ENCODE peak calls at places on chromosomes 2 and 18, in eight cellular contexts. F is fibroblast of pulmonary artery, A is choroid plexus epithelial cell, T is AG10803, I is fibroblast of the aortic adventitia, L is endodermal cell, U is A549, M is HepG2. R is an unnamed sample.

GRCh38 chr18:58630071-58630470 is 1.2 kb upstream of the ALPK2 start:
- DNase-seq in F (no peak), A (no peak), T (no peak), I (no peak), L (no peak), U (no peak), M (no peak), R (no peak)

GRCh38 chr2:220962556-220962955 is 609.5 kb downstream of the EPHA4 start:
- DNase-seq in F (peak; percentile 6), A (peak; percentile 37), T (no peak), I (peak; percentile 4), L (no peak), U (no peak), M (no peak), R (no peak)

GRCh38 chr2:96205238-96205637 is 3.4 kb downstream of the STARD7 start:
- DNase-seq in F (peak; percentile 26), A (no peak), T (peak; percentile 89), I (peak; percentile 37), L (no peak), U (no peak), M (no peak), R (no peak)

GRCh38 chr2:8670580-8670979 is 11.3 kb upstream of the ID2 start:
- DNase-seq in F (no peak), A (no peak), T (no peak), I (no peak), L (no peak), U (no peak), M (no peak), R (no peak)

GRCh38 chr18:43751203-43751602 is 473.9 kb upstream of the SYT4 start:
- DNase-seq in F (peak; percentile 13), A (peak; percentile 66), T (no peak), I (no peak), L (no peak), U (no peak), M (no peak), R (no peak)

GRCh38 chr18:58215005-58215404 is 171.0 kb downstream of the NEDD4L start:
- DNase-seq in F (no peak), A (no peak), T (no peak), I (no peak), L (no peak), U (no peak), M (no peak), R (no peak)

GRCh38 chr2:167944825-167945659 is 302.4 kb downstream of the STK39 start:
- DNase-seq in F (peak; percentile 39), A (peak; percentile 25), T (no peak), I (peak; percentile 32), L (no peak), U (no peak), M (no peak), R (no peak)

GRCh38 chr2:179020156-179020750 is 29.7 kb downstream of the CCDC141 start:
- DNase-seq in F (peak; percentile 17), A (peak; percentile 31), T (no peak), I (peak; percentile 17), L (peak; percentile 90), U (no peak), M (peak; percentile 44), R (no peak)

GRCh38 chr2:70895249-70895648 is 40.5 kb upstream of the ATP6V1B1 start:
- DNase-seq in F (no peak), A (no peak), T (no peak), I (no peak), L (no peak), U (no peak), M (no peak), R (no peak)

GRCh38 chr2:8543412-8544167 is 138.3 kb upstream of the ID2 start:
- DNase-seq in F (peak; percentile 76), A (peak; percentile 74), T (peak; percentile 86), I (peak; percentile 69), L (peak; percentile 38), U (no peak), M (no peak), R (peak; percentile 70)

GRCh38 chr18:7116832-7117389 is 686 bp downstream of the LAMA1 start:
- DNase-seq in F (no peak), A (peak; percentile 17), T (no peak), I (no peak), L (peak; percentile 85), U (no peak), M (no peak), R (no peak)

GRCh38 chr2:119598576-119598975 is 54.3 kb downstream of the CFAP221 start:
- DNase-seq in F (no peak), A (no peak), T (no peak), I (no peak), L (no peak), U (no peak), M (no peak), R (no peak)

GRCh38 chr2:129877795-129878775 is 101.4 kb upstream of the RAB6C start:
- DNase-seq in F (peak; percentile 41), A (peak; percentile 52), T (peak; percentile 32), I (peak; percentile 49), L (peak; percentile 44), U (peak; percentile 28), M (no peak), R (no peak)

GRCh38 chr18:75915941-75916640 is 488.6 kb upstream of the SMIM21 start:
- DNase-seq in F (no peak), A (no peak), T (peak; percentile 1), I (no peak), L (peak; percentile 94), U (no peak), M (no peak), R (no peak)

GRCh38 chr18:58967643-58968291 is 103.1 kb downstream of the ZNF532 start:
- DNase-seq in F (peak; percentile 18), A (peak; percentile 36), T (peak; percentile 46), I (no peak), L (peak; percentile 32), U (no peak), M (no peak), R (no peak)

GRCh38 chr2:39736593-39736992 is 42.5 kb downstream of the THUMPD2 start:
- DNase-seq in F (peak; percentile 71), A (peak; percentile 77), T (peak; percentile 96), I (peak; percentile 93), L (no peak), U (no peak), M (no peak), R (peak; percentile 80)

GRCh38 chr18:13406770-13407169 is 188.2 kb downstream of the LDLRAD4 start:
- DNase-seq in F (no peak), A (no peak), T (no peak), I (no peak), L (no peak), U (no peak), M (no peak), R (no peak)

GRCh38 chr18:12839526-12840196 is 44.4 kb downstream of the PTPN2 start:
- DNase-seq in F (peak; percentile 37), A (peak; percentile 57), T (peak; percentile 60), I (peak; percentile 27), L (no peak), U (no peak), M (no peak), R (peak; percentile 31)

GRCh38 chr2:186542002-186542401 is 47.9 kb upstream of the ITGAV start:
- DNase-seq in F (no peak), A (no peak), T (no peak), I (no peak), L (no peak), U (no peak), M (no peak), R (no peak)

GRCh38 chr2:172545408-172546075 is 10.3 kb upstream of the PDK1 start:
- DNase-seq in F (no peak), A (no peak), T (peak; percentile 30), I (peak; percentile 59), L (no peak), U (no peak), M (no peak), R (no peak)
- H3K4me3 ChIP-seq in F (no peak overlapping the region), A (no peak overlapping the region), T (no peak overlapping the region), I (no peak overlapping the region), L (peak overlapping the region; percentile 50), U (no peak overlapping the region), M (no peak overlapping the region), R (no peak overlapping the region)

GRCh38 chr18:48126240-48126639 is 195.8 kb upstream of the SMAD2 start:
- DNase-seq in F (no peak), A (no peak), T (no peak), I (no peak), L (no peak), U (no peak), M (no peak), R (no peak)

GRCh38 chr18:48123324-48123723 is 192.9 kb upstream of the SMAD2 start:
- DNase-seq in F (no peak), A (no peak), T (no peak), I (no peak), L (peak; percentile 52), U (no peak), M (no peak), R (no peak)

GRCh38 chr18:48125724-48126123 is 195.3 kb upstream of the SMAD2 start:
- DNase-seq in F (no peak), A (no peak), T (no peak), I (no peak), L (no peak), U (no peak), M (no peak), R (no peak)

GRCh38 chr18:48123965-48124364 is 193.5 kb upstream of the SMAD2 start:
- DNase-seq in F (no peak), A (no peak), T (no peak), I (no peak), L (peak; percentile 30), U (no peak), M (no peak), R (no peak)

GRCh38 chr18:48124857-48125626 is 194.6 kb upstream of the SMAD2 start:
- DNase-seq in F (no peak), A (no peak), T (no peak), I (no peak), L (no peak), U (no peak), M (no peak), R (no peak)
- TF ChIP-seq CTCF in F (no peak), A (no peak), T (no peak), I (no peak), L (no peak), U (no peak), M (no peak), R (no peak)

DNA sequence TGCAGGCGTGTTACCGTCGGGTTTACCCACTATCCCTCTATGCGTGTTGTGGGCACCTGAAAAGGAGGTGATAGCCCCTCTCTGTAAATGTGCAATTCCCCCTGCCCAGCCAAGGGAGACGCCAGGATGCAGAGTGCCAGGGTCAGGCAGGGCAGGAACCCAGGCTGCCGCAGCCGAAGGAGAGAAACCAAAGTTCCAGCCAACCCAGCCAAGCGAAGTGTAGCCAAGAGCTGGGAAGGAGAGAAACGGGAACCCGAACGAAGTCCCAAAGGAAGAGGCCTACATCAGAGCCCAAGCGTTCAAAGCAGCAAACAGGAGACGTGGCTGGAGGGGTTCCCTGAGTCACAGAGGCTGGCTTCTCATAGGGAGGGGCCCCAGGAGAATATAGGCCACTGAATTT is 24.2 kb upstream of the SPR start:
- DNase-seq in F (no peak), A (no peak), T (no peak), I (peak; percentile 7), L (no peak), U (no peak), M (no peak), R (no peak)
- H3K4me3 ChIP-seq in F (no peak overlapping the region), A (no peak overlapping the region), T (no peak overlapping the region), I (peak overlapping the region; percentile 46), L (peak overlapping the region; percentile 57), U (peak overlapping the region; percentile 41), M (peak overlapping the region; percentile 60), R (no peak overlapping the region)

DNA sequence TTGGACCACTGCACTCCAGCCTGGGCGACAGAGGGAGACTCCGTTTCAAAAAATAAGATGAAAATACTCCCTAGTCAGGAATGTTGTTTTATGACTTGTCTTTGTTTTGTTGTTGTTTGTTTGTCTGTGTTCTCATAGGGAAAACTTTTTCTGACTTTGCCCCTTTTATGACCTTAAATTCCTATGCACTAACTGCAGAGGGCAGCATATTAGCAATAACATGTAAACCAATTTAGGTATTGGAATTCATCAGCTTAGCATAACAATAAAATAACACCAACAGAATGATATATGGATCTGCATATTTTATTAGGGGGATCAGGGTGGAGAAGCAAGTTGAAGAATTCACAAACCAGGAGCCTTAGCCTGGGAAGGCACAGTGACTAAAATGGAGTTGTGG is 631.5 kb downstream of the SUCLG1 start:
- DNase-seq in F (no peak), A (no peak), T (no peak), I (no peak), L (no peak), U (no peak), M (no peak), R (no peak)
- TF ChIP-seq CTCF in F (no peak), A (no peak), T (peak; percentile 5), I (no peak), L (peak; percentile 57), U (no peak), M (no peak), R (no peak)